ENCODE peak calls at places on chromosome 11, in five cellular contexts. F, J, O, L and W are unnamed samples. For H3K4me1, the result is how much of the 10 kb centered on the place peaks cover.

GRCh38 chr11:102073253-102073652 is 26.0 kb downstream of the CFAP300 start:
- DNase-seq in J (no peak), L (no peak), F (no peak), O (no peak), W (no peak)

GRCh38 chr11:10856689-10857603 is 907 bp downstream of the ZBED5 start:
- DNase-seq in L (peak), F (peak), O (no peak), J (no peak), W (peak)

GRCh38 chr11:3163241-3163981 is 1.7 kb downstream of the OSBPL5 start:
- DNase-seq in L (no peak), O (peak), F (no peak), J (no peak), W (no peak)

GRCh38 chr11:90913131-90913668 is 690.4 kb upstream of the CHORDC1 start:
- DNase-seq in O (no peak), J (no peak), F (no peak), L (no peak), W (no peak)

GRCh38 chr11:126352934-126353801 is 2.3 kb upstream of the ST3GAL4 start:
- DNase-seq in F (peak), J (no peak), L (no peak), O (no peak), W (no peak)

GRCh38 chr11:15629690-15630321 is 515.1 kb downstream of the INSC start:
- DNase-seq in F (no peak), J (no peak), O (no peak), L (no peak), W (peak)

GRCh38 chr11:2366271-2366670 is 10.8 kb upstream of the CD81 start:
- DNase-seq in J (no peak), F (no peak), O (peak), L (no peak), W (no peak)

GRCh38 chr11:59137190-59137589 is 5.5 kb upstream of the FAM111A start:
- DNase-seq in L (no peak), F (no peak), O (no peak), J (no peak), W (no peak)

GRCh38 chr11:9990221-9990973 is 303.6 kb downstream of the SBF2 start:
- DNase-seq in F (peak), L (no peak), J (no peak), O (no peak), W (no peak)

GRCh38 chr11:121688860-121689614 is 236.3 kb upstream of the SORL1-AS1 start:
- DNase-seq in L (no peak), O (no peak), F (peak), J (no peak), W (no peak)

GRCh38 chr11:116984589-116984988 is 113.6 kb downstream of the SIK3 start:
- DNase-seq in L (no peak), F (peak), O (no peak), J (no peak), W (no peak)

GRCh38 chr11:81301426-81301825 is 1432.2 kb downstream of the FAM181B start:
- DNase-seq in L (no peak), O (no peak), J (no peak), F (no peak), W (no peak)

GRCh38 chr11:32080381-32080980 is 10.4 kb upstream of the RCN1 start:
- DNase-seq in O (no peak), L (no peak), J (no peak), F (no peak), W (no peak)

GRCh38 chr11:44600739-44601416 is 35.4 kb downstream of the CD82 start:
- DNase-seq in J (no peak), F (no peak), O (no peak), L (peak), W (peak)

GRCh38 chr11:124717786-124718634 is 21.7 kb upstream of the NRGN start:
- DNase-seq in J (no peak), O (peak), L (peak), F (peak), W (peak)

GRCh38 chr11:64601605-64602465 is 10.8 kb downstream of the SLC22A12 start:
- DNase-seq in O (no peak), F (no peak), L (no peak), J (no peak), W (no peak)

GRCh38 chr11:87421422-87421821 is 383.7 kb downstream of the TMEM135 start:
- DNase-seq in L (peak), O (no peak), J (no peak), F (peak), W (peak)

GRCh38 chr11:84384637-84385227 is 1098.6 kb upstream of the CCDC90B start:
- DNase-seq in J (no peak), F (peak), O (no peak), L (peak), W (peak)

GRCh38 chr11:133827556-133827955 is 17.8 kb downstream of the SPATA19 start:
- DNase-seq in J (no peak), F (no peak), L (no peak), O (no peak), W (no peak)

GRCh38 chr11:60159868-60160267 is 23.0 kb downstream of the MS4A6A start:
- DNase-seq in J (no peak), F (peak), O (no peak), L (no peak), W (no peak)

GRCh38 chr11:120601566-120601965 is 90.0 kb downstream of the GRIK4 start:
- DNase-seq in L (no peak), O (no peak), J (no peak), F (peak), W (no peak)

GRCh38 chr11:126723665-126724045 is 276.9 kb downstream of the KIRREL3 start:
- DNase-seq in O (no peak), J (no peak), F (no peak), L (no peak), W (no peak)

GRCh38 chr11:1837171-1838076 is 1.4 kb upstream of the TNNI2 start:
- DNase-seq in L (peak), J (no peak), F (peak), O (peak), W (peak)

GRCh38 chr11:47271961-47272661 is 2.2 kb downstream of the MADD start:
- DNase-seq in F (no peak), O (no peak), J (no peak), L (peak), W (peak)

GRCh38 chr11:64656797-64657196 is 65.8 kb downstream of the SLC22A12 start:
- DNase-seq in F (no peak), J (no peak), O (no peak), L (no peak), W (no peak)

GRCh38 chr11:111387318-111387863 is 8.3 kb upstream of the POU2AF1 start:
- DNase-seq in F (no peak), O (no peak), J (no peak), L (no peak), W (no peak)

GRCh38 chr11:125494033-125494364 is 2.1 kb downstream of the FEZ1 start:
- DNase-seq in J (no peak), L (no peak), F (no peak), O (no peak), W (no peak)

GRCh38 chr11:11324090-11324489 is 29.0 kb downstream of the CSNK2A3 start:
- DNase-seq in L (no peak), O (no peak), J (no peak), F (peak), W (no peak)

GRCh38 chr11:37124384-37124783 is 526.3 kb upstream of the RAG2 start:
- DNase-seq in L (no peak), F (peak), O (no peak), J (no peak), W (no peak)

GRCh38 chr11:12678092-12678491 is 3.9 kb downstream of the TEAD1 start:
- DNase-seq in O (no peak), F (no peak), J (no peak), L (no peak), W (no peak)

GRCh38 chr11:111347723-111348115 is 31.4 kb downstream of the POU2AF1 start:
- DNase-seq in J (no peak), F (peak), L (no peak), O (no peak), W (no peak)

GRCh38 chr11:2296913-2297622 is 4.7 kb downstream of the C11orf21 start:
- DNase-seq in J (peak), F (no peak), O (peak), L (no peak), W (no peak)

GRCh38 chr11:117618956-117619355 is 178.1 kb downstream of the DSCAML1 start:
- DNase-seq in O (no peak), L (no peak), F (no peak), J (no peak), W (no peak)

GRCh38 chr11:45527898-45528297 is 137.5 kb downstream of the CHST1 start:
- DNase-seq in J (no peak), L (no peak), F (no peak), O (no peak), W (no peak)

GRCh38 chr11:15288801-15289342 is 174.1 kb downstream of the INSC start:
- DNase-seq in L (no peak), O (no peak), J (no peak), F (no peak), W (no peak)

GRCh38 chr11:120952503-120953229 is 71.2 kb upstream of the TBCEL start:
- DNase-seq in O (peak), F (peak), J (peak), L (peak), W (peak)

DNA sequence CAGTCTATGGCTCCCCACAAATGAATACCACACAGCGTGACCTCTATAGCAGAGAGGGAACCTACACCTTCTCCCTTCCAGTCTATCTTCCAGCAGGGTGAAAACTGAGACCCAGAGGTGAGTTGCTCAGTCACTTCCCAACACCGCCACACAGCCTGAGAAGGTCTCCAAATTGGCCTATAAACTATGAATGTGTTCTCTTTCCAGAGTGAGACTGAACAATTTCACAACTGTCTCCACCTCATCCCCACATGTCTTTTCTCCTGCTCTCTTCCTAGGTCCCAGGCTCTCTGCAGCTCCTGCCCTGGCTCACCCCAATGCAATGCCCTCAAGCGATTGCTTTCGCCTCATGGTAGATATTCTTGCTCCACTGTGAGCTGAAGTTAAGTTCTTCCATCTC is 14.0 kb downstream of the CLMP start:
- DNase-seq in J (no peak), O (no peak), F (no peak), L (no peak), W (no peak)
- H3K4me3 ChIP-seq in J (no peak), O (no peak), F (no peak), L (no peak), W (no peak)

GRCh38 chr11:8199676-8200075 is 30.9 kb upstream of the RIC3 start:
- DNase-seq in O (no peak), F (no peak), J (no peak), L (no peak), W (no peak)
- H3K4me1 ChIP-seq in O (under half), F (under half), J (under half), L (under half), W (under half)

GRCh38 chr11:35389897-35390462 is 29.4 kb downstream of the SLC1A2 start:
- DNase-seq in L (no peak), F (peak), J (no peak), O (no peak), W (no peak)

GRCh38 chr11:35393093-35393492 is 26.3 kb downstream of the SLC1A2 start:
- DNase-seq in J (no peak), O (no peak), L (no peak), F (no peak), W (no peak)

GRCh38 chr11:35390737-35391682 is 28.3 kb downstream of the SLC1A2 start:
- DNase-seq in L (no peak), J (no peak), F (peak), O (no peak), W (no peak)

GRCh38 chr11:35394941-35395340 is 24.4 kb downstream of the SLC1A2 start:
- DNase-seq in L (no peak), J (no peak), O (no peak), F (no peak), W (no peak)

DNA sequence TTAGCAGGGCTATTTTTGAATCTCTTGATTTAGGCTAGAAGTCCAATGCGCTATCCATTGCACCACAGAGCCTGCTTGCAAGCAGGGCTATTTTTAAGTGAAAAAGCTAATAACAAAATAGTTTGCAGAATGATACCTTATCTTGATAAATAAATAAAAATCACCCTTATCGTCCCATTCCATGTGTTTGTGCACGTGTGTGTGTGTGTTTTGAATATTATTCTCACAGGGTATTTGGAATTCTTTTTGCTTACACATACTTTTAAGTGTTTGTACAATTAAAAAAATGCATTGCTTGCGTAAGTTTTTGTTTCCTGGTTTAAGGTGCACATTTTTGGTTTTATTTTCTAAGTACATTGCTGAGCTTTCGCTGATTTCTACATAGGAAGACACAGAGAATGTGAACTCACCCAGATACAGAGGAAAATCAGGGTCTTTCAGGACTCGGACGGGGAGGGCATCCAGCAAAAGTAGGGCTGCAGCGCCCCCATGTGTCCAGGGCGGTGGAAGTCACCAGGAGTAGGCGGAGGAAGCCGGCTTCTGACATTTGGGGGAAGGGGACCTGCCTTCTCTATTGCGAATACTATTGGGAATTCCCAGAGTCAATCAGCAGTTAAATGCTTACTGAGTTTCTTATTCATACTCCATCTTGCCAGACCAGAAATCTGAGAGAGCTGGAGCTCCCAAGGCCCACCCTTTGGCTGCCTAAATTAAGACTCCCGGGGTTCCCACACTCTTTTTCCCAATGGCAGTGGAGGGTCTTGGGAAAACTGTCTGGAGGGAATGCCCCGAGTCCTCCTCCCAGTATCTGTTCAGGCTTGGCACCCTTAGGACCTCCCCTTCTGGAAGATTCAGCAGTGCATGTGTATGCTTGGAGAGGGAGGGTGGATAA is 27.2 kb downstream of the SLC1A2 start:
- DNase-seq in J (peak), L (peak), F (peak), O (peak), W (peak)
- H3K4me3 ChIP-seq in J (peak), L (no peak), F (peak), O (no peak), W (no peak)

GRCh38 chr11:16997624-16998023 is 16.6 kb downstream of the PLEKHA7 start:
- DNase-seq in L (no peak), F (no peak), J (no peak), O (no peak), W (no peak)

GRCh38 chr11:16989554-16989953 is 24.7 kb downstream of the PLEKHA7 start:
- DNase-seq in F (no peak), J (no peak), O (no peak), L (no peak), W (peak)

GRCh38 chr11:16992846-16993245 is 21.4 kb downstream of the PLEKHA7 start:
- DNase-seq in F (no peak), J (no peak), L (no peak), O (no peak), W (no peak)

GRCh38 chr11:16999116-16999515 is 15.1 kb downstream of the PLEKHA7 start:
- DNase-seq in O (no peak), J (no peak), F (no peak), L (no peak), W (no peak)

DNA sequence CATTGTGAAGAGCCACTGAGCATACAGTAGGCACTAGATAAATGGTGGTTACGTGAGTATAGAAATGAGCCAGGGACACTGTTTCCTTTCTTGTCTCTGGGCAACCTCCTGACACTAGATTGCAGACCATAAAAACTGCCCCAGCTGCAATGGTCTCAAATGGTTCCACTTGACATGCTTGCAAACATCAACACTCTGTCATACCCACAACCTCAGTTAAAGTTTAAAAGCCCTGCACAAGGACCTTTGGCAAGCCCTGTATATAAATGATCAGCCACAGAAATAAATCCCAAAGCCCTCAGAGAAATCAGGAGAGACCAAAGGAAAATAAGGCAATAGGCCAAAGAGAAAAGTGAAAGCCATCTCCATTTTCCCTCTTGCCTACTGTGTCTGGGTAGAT is 20.7 kb downstream of the PLEKHA7 start:
- DNase-seq in O (no peak), L (no peak), F (no peak), J (no peak), W (no peak)
- H3K4me1 ChIP-seq in O (under half), L (under half), F (under half), J (under half), W (under half)

DNA sequence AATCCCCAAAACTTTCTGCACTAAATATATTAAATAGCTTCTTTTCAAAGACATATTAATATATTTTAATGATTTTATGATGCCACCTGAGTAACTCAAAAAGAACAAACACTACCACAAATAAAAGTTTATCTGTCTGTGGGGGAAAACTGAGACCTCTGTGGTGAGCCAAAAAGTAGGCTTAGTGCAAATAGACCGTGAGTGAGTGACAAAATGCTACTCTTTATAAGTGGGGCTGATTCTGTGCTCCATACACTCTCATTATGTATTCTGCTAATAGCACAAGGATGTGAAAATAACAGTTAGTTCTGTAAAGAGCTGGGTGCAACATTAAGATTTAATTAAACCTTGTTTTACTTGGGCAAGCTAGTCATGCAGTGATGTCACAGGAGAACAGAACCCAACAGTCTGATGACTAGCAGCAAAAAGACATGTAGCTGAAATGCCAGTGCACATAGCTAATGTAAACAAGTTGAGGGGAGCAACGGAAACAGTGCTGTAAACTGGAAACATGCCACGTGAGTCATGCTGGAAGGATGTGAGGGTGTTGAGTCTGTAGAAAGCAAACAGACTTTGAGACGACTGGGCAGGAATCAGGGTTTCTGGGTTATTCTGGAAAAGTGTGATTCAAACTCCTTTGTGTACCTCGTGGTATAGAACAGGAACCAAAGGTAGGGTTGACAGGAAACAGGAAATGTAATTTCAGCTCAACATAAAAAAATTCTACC is 1130.4 kb downstream of the LRRC4C start:
- DNase-seq in F (peak), O (no peak), L (peak), J (peak), W (peak)
- H3K4me3 ChIP-seq in F (no peak), O (no peak), L (no peak), J (no peak), W (no peak)

DNA sequence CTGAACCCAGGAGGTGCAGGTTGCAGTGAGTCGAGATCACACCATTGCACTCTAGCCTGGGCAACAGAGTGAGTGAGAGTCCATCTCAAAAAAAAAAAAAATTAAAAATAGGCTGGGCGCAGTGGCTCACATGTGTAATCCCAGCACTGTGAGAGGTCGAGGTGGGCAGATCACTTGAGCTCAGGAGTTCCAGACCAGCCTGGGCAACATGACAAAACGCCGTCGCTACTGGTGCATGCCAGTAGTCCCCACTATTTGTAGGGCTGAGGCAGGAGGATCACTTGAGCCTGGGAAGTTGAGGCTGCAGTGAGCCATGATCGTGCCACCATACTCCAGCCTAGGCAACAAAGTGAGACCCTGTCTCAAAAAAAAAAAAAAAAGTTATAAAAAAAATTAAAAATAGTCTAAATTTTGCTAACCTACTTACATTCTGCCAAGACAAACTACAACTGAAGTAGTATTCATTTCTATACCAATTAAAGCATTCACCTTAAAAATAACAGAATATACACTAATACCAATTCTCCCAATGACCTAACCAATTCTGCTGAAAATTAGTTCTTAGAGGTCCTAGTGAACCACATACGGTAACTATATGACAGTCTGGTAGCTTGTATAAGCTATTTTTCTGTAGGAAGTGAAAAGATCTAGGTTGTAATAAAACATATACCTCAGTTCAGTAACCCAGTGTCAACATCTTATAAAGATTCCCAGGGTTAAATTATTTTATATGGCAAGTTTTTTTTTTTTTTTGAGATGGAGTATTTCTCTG is 7.1 kb downstream of the DDX6 start:
- DNase-seq in J (no peak), F (no peak), L (peak), O (no peak), W (no peak)
- H3K4me1 ChIP-seq in J (under half), F (under half), L (under half), O (under half), W (under half)

GRCh38 chr11:109422755-109423113 is 744 bp downstream of the C11orf87 start:
- DNase-seq in O (no peak), L (no peak), F (no peak), J (no peak), W (no peak)
- H3K4me3 ChIP-seq in O (no peak), L (peak), F (no peak), J (peak), W (no peak)